ENCODE peak calls at places on chromosome 4, in five cellular contexts. S is tibial nerve, D is right lobe of liver, C is neural progenitor cell, V is caudate nucleus. T is an unnamed sample.

GRCh38 chr4:156547891-156548290 is 423.7 kb downstream of the PDGFC start:
- DNase-seq in S (no peak), D (no peak), C (no peak), V (no peak), T (no peak)

GRCh38 chr4:182746876-182747275 is 170.3 kb downstream of the DCTD start:
- DNase-seq in S (no peak), D (no peak), C (no peak), V (no peak), T (no peak)

GRCh38 chr4:60013458-60013857 is 1186.7 kb upstream of the ADGRL3 start:
- DNase-seq in S (no peak), D (no peak), C (no peak), V (no peak), T (no peak)

GRCh38 chr4:128416921-128417320 is 129.3 kb upstream of the PGRMC2 start:
- DNase-seq in S (no peak), D (no peak), C (no peak), V (no peak), T (no peak)

GRCh38 chr4:84499065-84499982 is at the start of gene NKX6-1:
- DNase-seq in S (peak; percentile 29), D (peak; percentile 53), C (peak; percentile 99), V (peak; percentile 19), T (no peak)

GRCh38 chr4:47010347-47011188 is 17.2 kb upstream of the GABRA4 start:
- DNase-seq in S (no peak), D (no peak), C (no peak), V (no peak), T (no peak)

GRCh38 chr4:75107703-75108612 is 175.0 kb downstream of the PARM1 start:
- DNase-seq in S (no peak), D (no peak), C (no peak), V (no peak), T (no peak)

GRCh38 chr4:26368685-26369084 is 47.9 kb downstream of the RBPJ start:
- DNase-seq in S (no peak), D (no peak), C (no peak), V (no peak), T (no peak)

DNA sequence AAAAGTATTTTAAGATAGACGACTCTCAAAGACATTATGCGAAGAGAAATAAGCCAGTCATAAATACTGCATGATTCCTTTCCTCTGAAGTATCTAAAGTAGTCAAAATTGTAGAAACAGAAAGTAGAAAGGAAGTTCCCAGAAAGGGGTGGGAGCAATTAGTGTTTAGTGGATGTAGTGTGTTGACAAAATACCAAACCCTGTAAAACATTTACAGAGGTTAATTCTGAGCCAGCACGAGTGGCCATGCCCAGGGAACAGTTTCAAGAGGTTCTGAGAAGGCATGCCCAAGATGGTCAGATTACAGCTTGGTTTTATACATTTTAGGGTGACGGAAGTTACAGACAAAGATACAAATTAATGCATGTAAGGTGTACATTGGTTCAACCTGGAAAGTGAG is 34.4 kb upstream of the SLC25A4 start:
- DNase-seq in S (no peak), D (no peak), C (no peak), V (no peak), T (no peak)
- H3K27ac ChIP-seq in S (no peak overlapping the region), D (peak overlapping the region; percentile 90), C (no peak overlapping the region), V (no peak overlapping the region), T (no peak overlapping the region)

DNA sequence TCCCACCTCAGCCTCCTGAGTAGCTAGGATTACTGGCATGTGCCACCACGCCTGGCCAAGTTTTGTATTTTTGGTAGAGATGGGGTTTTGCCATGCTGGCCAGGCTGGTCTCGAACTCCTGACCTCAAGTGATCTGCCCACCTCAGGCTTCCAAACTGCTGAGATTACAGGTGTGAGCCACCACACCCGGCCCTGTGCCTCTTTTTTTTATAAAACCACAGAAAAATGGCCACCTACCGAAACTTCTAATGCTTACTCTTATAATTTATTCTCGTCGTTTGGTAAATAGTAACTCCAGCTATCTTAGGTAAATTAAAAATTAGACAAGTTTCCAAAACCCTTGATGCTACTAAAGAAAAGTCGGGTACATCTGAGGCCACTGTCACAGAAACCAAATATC is 54.4 kb downstream of the IRF2 start:
- DNase-seq in S (no peak), D (no peak), C (no peak), V (no peak), T (no peak)
- H3K27ac ChIP-seq in S (no peak overlapping the region), D (no peak overlapping the region), C (no peak overlapping the region), V (no peak overlapping the region), T (no peak overlapping the region)

GRCh38 chr4:41472098-41472497 is 65.9 kb upstream of the LIMCH1 start:
- DNase-seq in S (no peak), D (no peak), C (no peak), V (no peak), T (no peak)

GRCh38 chr4:41476310-41476709 is 61.6 kb upstream of the LIMCH1 start:
- DNase-seq in S (no peak), D (no peak), C (no peak), V (no peak), T (no peak)

GRCh38 chr4:41468122-41468521 is 69.8 kb upstream of the LIMCH1 start:
- DNase-seq in S (no peak), D (no peak), C (no peak), V (no peak), T (no peak)

GRCh38 chr4:41471126-41471665 is 66.8 kb upstream of the LIMCH1 start:
- DNase-seq in S (no peak), D (no peak), C (no peak), V (no peak), T (no peak)

GRCh38 chr4:41471672-41472071 is 66.3 kb upstream of the LIMCH1 start:
- DNase-seq in S (no peak), D (no peak), C (no peak), V (no peak), T (no peak)
- H3K27ac ChIP-seq in S (peak overlapping the region; percentile 2), D (no peak overlapping the region), C (no peak overlapping the region), V (peak overlapping the region; percentile 78), T (peak overlapping the region; percentile 83)

DNA sequence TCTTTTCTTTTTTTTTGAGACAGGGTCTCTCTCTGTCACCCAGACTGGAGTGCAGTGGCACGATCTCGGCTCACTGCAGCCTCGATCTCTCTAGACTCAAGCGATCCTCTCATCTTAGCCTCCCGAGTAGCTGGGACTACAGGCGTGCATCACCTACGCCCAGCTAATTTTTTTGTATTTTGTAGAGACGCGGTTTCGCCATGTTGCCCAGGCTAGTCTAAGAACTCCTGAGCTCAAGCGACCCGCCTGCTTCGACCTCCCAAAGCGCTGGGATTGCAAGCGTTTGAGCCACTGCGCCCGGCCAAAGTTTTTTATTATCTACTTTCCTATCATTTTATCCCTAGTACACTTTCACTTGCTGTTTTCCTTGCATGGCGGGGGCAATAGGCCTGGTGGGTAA is 1.4 kb downstream of the UBA6 start:
- DNase-seq in S (no peak), D (no peak), C (no peak), V (no peak), T (no peak)
- H3K27ac ChIP-seq in S (no peak overlapping the region), D (no peak overlapping the region), C (no peak overlapping the region), V (no peak overlapping the region), T (no peak overlapping the region)

DNA sequence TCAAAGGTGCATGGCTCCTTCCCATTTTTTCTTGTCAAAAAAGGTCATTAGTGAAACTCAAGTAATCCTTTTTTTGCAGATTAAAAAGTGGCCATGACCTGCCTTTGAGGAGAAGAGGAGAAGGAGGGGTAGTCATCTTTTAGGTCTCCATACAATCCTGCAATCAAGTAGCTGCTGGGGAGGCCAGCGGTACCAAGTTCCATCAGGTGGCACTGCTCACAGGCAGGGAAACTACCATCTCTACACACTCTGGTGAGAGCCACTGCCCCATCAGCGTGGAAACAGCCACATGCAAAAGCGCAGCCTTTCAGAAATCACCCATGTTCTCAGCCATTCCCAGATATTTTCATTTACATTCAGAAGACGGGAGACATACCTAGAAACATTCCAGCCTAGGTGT is 162.0 kb downstream of the TSPAN5 start:
- DNase-seq in S (no peak), D (no peak), C (no peak), V (no peak), T (no peak)
- H3K27ac ChIP-seq in S (no peak overlapping the region), D (no peak overlapping the region), C (no peak overlapping the region), V (no peak overlapping the region), T (no peak overlapping the region)

GRCh38 chr4:169383724-169384123 is 113.0 kb upstream of the SH3RF1 start:
- DNase-seq in S (no peak), D (no peak), C (no peak), V (no peak), T (no peak)
- H3K27ac ChIP-seq in S (no peak overlapping the region), D (no peak overlapping the region), C (no peak overlapping the region), V (no peak overlapping the region), T (no peak overlapping the region)

DNA sequence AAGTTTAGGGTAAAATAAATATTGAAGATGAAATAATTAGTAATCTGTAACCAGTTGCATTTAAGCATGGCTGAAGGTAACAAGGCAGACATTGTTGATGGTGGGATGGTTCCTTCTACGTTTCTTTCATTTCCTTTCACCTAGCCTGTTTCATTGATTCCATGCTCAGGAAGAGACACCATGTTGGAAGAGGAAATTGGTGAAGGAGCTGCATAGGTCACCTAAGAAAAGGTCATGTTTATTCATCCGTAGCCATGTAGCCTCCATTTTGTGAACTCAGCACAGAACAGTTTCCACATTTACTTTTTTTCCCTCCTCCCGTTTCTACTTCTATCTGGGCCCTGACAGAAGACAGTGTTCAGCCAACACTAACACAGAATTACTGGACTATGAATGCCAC is 3.8 kb downstream of the ADH1B start:
- DNase-seq in S (no peak), D (no peak), C (no peak), V (no peak), T (no peak)
- H3K27ac ChIP-seq in S (peak overlapping the region; percentile 83), D (peak overlapping the region; percentile 90), C (no peak overlapping the region), V (no peak overlapping the region), T (no peak overlapping the region)

GRCh38 chr4:140427104-140427918 is at the start of gene CLGN:
- DNase-seq in S (peak; percentile 7), D (peak; percentile 80), C (peak; percentile 97), V (peak; percentile 82), T (no peak)
- H3K27ac ChIP-seq in S (peak within 1 kb of the TSS; percentile 3), D (no peak within 1 kb of the TSS), C (peak within 1 kb of the TSS; percentile 40), V (no peak within 1 kb of the TSS), T (no peak within 1 kb of the TSS)